ENCODE peak calls at places on chromosomes 5 and 9, in eight cellular contexts. One of them, this sample, is unnamed.
A peak's percentile ranks its signal among the peaks of the same experiment; 100 is the strongest.

GRCh38 chr9:83966209-83966582 is 13.8 kb downstream of the HNRNPK start:
- DNase-seq in C1 segment of cervical spinal cord: no peak
- DNase-seq in NCI-H2081: no peak
- DNase-seq in NAMALWA: peak; percentile 29
- DNase-seq in upper lobe of right lung: no peak
- DNase-seq in T-cell: no peak
- DNase-seq in NCI-H524 treated with DMSO at 0.1 percent for 48 hours: no peak
- DNase-seq in mammary epithelial cell: no peak
- DNase-seq in this sample: no peak

GRCh38 chr5:72767289-72768010 is 49.0 kb upstream of the TNPO1 start:
- DNase-seq in C1 segment of cervical spinal cord: no peak
- DNase-seq in NCI-H2081: peak; percentile 30
- DNase-seq in mammary epithelial cell: no peak
- DNase-seq in upper lobe of right lung: no peak
- DNase-seq in T-cell: no peak
- DNase-seq in NAMALWA: no peak
- DNase-seq in NCI-H524 treated with DMSO at 0.1 percent for 48 hours: no peak
- DNase-seq in this sample: peak; percentile 48

GRCh38 chr9:61674465-61674864 is 484.6 kb downstream of the SPATA31A7 start:
- DNase-seq in mammary epithelial cell: no peak
- DNase-seq in C1 segment of cervical spinal cord: no peak
- DNase-seq in upper lobe of right lung: peak; percentile 31
- DNase-seq in NAMALWA: no peak
- DNase-seq in NCI-H2081: no peak
- DNase-seq in T-cell: no peak
- DNase-seq in NCI-H524 treated with DMSO at 0.1 percent for 48 hours: no peak
- DNase-seq in this sample: no peak

GRCh38 chr9:128143409-128144238 is 5.6 kb upstream of the LCN2 start:
- DNase-seq in T-cell: no peak
- DNase-seq in NCI-H524 treated with DMSO at 0.1 percent for 48 hours: no peak
- DNase-seq in mammary epithelial cell: no peak
- DNase-seq in upper lobe of right lung: no peak
- DNase-seq in NCI-H2081: no peak
- DNase-seq in C1 segment of cervical spinal cord: no peak
- DNase-seq in NAMALWA: no peak
- DNase-seq in this sample: no peak

GRCh38 chr5:35644543-35644942 is 26.9 kb downstream of the SPEF2 start:
- DNase-seq in NCI-H2081: no peak
- DNase-seq in NAMALWA: no peak
- DNase-seq in T-cell: no peak
- DNase-seq in NCI-H524 treated with DMSO at 0.1 percent for 48 hours: no peak
- DNase-seq in upper lobe of right lung: no peak
- DNase-seq in mammary epithelial cell: peak; percentile 33
- DNase-seq in C1 segment of cervical spinal cord: no peak
- DNase-seq in this sample: no peak

GRCh38 chr9:107935931-107936330 is 446.4 kb upstream of the KLF4 start:
- DNase-seq in upper lobe of right lung: no peak
- DNase-seq in mammary epithelial cell: no peak
- DNase-seq in NCI-H524 treated with DMSO at 0.1 percent for 48 hours: no peak
- DNase-seq in C1 segment of cervical spinal cord: no peak
- DNase-seq in T-cell: no peak
- DNase-seq in NCI-H2081: peak; percentile 64
- DNase-seq in NAMALWA: no peak
- DNase-seq in this sample: no peak

GRCh38 chr9:133201424-133202144 is 7.5 kb downstream of the OBP2B start:
- DNase-seq in T-cell: no peak
- DNase-seq in NAMALWA: no peak
- DNase-seq in NCI-H524 treated with DMSO at 0.1 percent for 48 hours: no peak
- DNase-seq in mammary epithelial cell: no peak
- DNase-seq in C1 segment of cervical spinal cord: no peak
- DNase-seq in upper lobe of right lung: peak; percentile 52
- DNase-seq in NCI-H2081: no peak
- DNase-seq in this sample: no peak

GRCh38 chr9:81833563-81834345 is 94.5 kb upstream of the SPATA31D4 start:
- DNase-seq in upper lobe of right lung: no peak
- DNase-seq in mammary epithelial cell: no peak
- DNase-seq in T-cell: no peak
- DNase-seq in NCI-H524 treated with DMSO at 0.1 percent for 48 hours: no peak
- DNase-seq in NCI-H2081: no peak
- DNase-seq in C1 segment of cervical spinal cord: no peak
- DNase-seq in NAMALWA: no peak
- DNase-seq in this sample: peak; percentile 80

GRCh38 chr9:108296056-108296455 is 559.7 kb downstream of the ACTL7B start:
- DNase-seq in NCI-H2081: no peak
- DNase-seq in C1 segment of cervical spinal cord: no peak
- DNase-seq in T-cell: no peak
- DNase-seq in NAMALWA: no peak
- DNase-seq in upper lobe of right lung: no peak
- DNase-seq in mammary epithelial cell: peak; percentile 83
- DNase-seq in NCI-H524 treated with DMSO at 0.1 percent for 48 hours: no peak
- DNase-seq in this sample: peak; percentile 58

GRCh38 chr9:132896906-132897305 is 18.2 kb downstream of the SPACA9 start:
- DNase-seq in C1 segment of cervical spinal cord: peak; percentile 31
- DNase-seq in NAMALWA: no peak
- DNase-seq in NCI-H2081: no peak
- DNase-seq in NCI-H524 treated with DMSO at 0.1 percent for 48 hours: no peak
- DNase-seq in T-cell: no peak
- DNase-seq in mammary epithelial cell: no peak
- DNase-seq in upper lobe of right lung: no peak
- DNase-seq in this sample: no peak

GRCh38 chr9:129584136-129584535 is 36.8 kb downstream of the C9orf50 start:
- DNase-seq in mammary epithelial cell: peak; percentile 64
- DNase-seq in NCI-H2081: peak; percentile 49
- DNase-seq in NCI-H524 treated with DMSO at 0.1 percent for 48 hours: no peak
- DNase-seq in upper lobe of right lung: no peak
- DNase-seq in T-cell: peak; percentile 33
- DNase-seq in C1 segment of cervical spinal cord: no peak
- DNase-seq in NAMALWA: peak; percentile 90
- DNase-seq in this sample: peak; percentile 70

GRCh38 chr9:102135768-102136167 is 397.3 kb upstream of the GRIN3A start:
- DNase-seq in upper lobe of right lung: no peak
- DNase-seq in mammary epithelial cell: no peak
- DNase-seq in C1 segment of cervical spinal cord: no peak
- DNase-seq in NCI-H2081: no peak
- DNase-seq in T-cell: no peak
- DNase-seq in NAMALWA: no peak
- DNase-seq in NCI-H524 treated with DMSO at 0.1 percent for 48 hours: no peak
- DNase-seq in this sample: no peak

GRCh38 chr9:89863141-89863540 is 258.3 kb downstream of the GADD45G start:
- DNase-seq in NCI-H524 treated with DMSO at 0.1 percent for 48 hours: no peak
- DNase-seq in mammary epithelial cell: no peak
- DNase-seq in C1 segment of cervical spinal cord: no peak
- DNase-seq in upper lobe of right lung: peak; percentile 34
- DNase-seq in NCI-H2081: no peak
- DNase-seq in T-cell: no peak
- DNase-seq in NAMALWA: no peak
- DNase-seq in this sample: no peak

GRCh38 chr5:106454651-106455415 is 1215.9 kb downstream of the EFNA5 start:
- DNase-seq in NAMALWA: peak; percentile 57
- DNase-seq in NCI-H524 treated with DMSO at 0.1 percent for 48 hours: peak; percentile 3
- DNase-seq in mammary epithelial cell: peak; percentile 91
- DNase-seq in upper lobe of right lung: no peak
- DNase-seq in NCI-H2081: peak; percentile 30
- DNase-seq in T-cell: no peak
- DNase-seq in C1 segment of cervical spinal cord: no peak
- DNase-seq in this sample: peak; percentile 95

GRCh38 chr5:7244208-7244607 is 151.7 kb upstream of the ADCY2 start:
- DNase-seq in mammary epithelial cell: no peak
- DNase-seq in upper lobe of right lung: no peak
- DNase-seq in T-cell: no peak
- DNase-seq in NAMALWA: no peak
- DNase-seq in NCI-H524 treated with DMSO at 0.1 percent for 48 hours: no peak
- DNase-seq in NCI-H2081: no peak
- DNase-seq in C1 segment of cervical spinal cord: no peak
- DNase-seq in this sample: no peak

GRCh38 chr5:178839319-178839704 is 20.4 kb upstream of the ZNF354B start:
- DNase-seq in C1 segment of cervical spinal cord: no peak
- DNase-seq in NCI-H2081: peak; percentile 42
- DNase-seq in NCI-H524 treated with DMSO at 0.1 percent for 48 hours: no peak
- DNase-seq in NAMALWA: peak; percentile 57
- DNase-seq in T-cell: peak; percentile 51
- DNase-seq in upper lobe of right lung: peak; percentile 87
- DNase-seq in mammary epithelial cell: peak; percentile 46
- DNase-seq in this sample: peak; percentile 63

GRCh38 chr5:124743534-124744169 is 2.8 kb downstream of the ZNF608 start:
- DNase-seq in T-cell: no peak
- DNase-seq in NCI-H2081: peak; percentile 54
- DNase-seq in upper lobe of right lung: no peak
- DNase-seq in NCI-H524 treated with DMSO at 0.1 percent for 48 hours: no peak
- DNase-seq in C1 segment of cervical spinal cord: no peak
- DNase-seq in mammary epithelial cell: peak; percentile 34
- DNase-seq in NAMALWA: peak; percentile 74
- DNase-seq in this sample: peak; percentile 71

GRCh38 chr5:5341531-5342292 is 80.8 kb upstream of the ICE1 start:
- DNase-seq in T-cell: no peak
- DNase-seq in NAMALWA: no peak
- DNase-seq in NCI-H2081: no peak
- DNase-seq in NCI-H524 treated with DMSO at 0.1 percent for 48 hours: no peak
- DNase-seq in C1 segment of cervical spinal cord: no peak
- DNase-seq in upper lobe of right lung: no peak
- DNase-seq in mammary epithelial cell: peak; percentile 40
- DNase-seq in this sample: no peak

GRCh38 chr5:35482167-35482755 is 135.4 kb upstream of the SPEF2 start:
- DNase-seq in NCI-H2081: no peak
- DNase-seq in upper lobe of right lung: no peak
- DNase-seq in NAMALWA: no peak
- DNase-seq in NCI-H524 treated with DMSO at 0.1 percent for 48 hours: no peak
- DNase-seq in T-cell: no peak
- DNase-seq in mammary epithelial cell: no peak
- DNase-seq in C1 segment of cervical spinal cord: no peak
- DNase-seq in this sample: no peak

GRCh38 chr5:152542741-152543140 is 137.7 kb upstream of the NMUR2 start:
- DNase-seq in NCI-H2081: no peak
- DNase-seq in mammary epithelial cell: peak; percentile 47
- DNase-seq in NCI-H524 treated with DMSO at 0.1 percent for 48 hours: no peak
- DNase-seq in T-cell: no peak
- DNase-seq in NAMALWA: no peak
- DNase-seq in upper lobe of right lung: no peak
- DNase-seq in C1 segment of cervical spinal cord: no peak
- DNase-seq in this sample: peak; percentile 17

This sample was measured in kidney tubule cell.